ENCODE peak calls at places on chromosomes 16 and 17, in eight cellular contexts. F is activated CD4-positive, alpha-beta T cell treated with anti-CD3 and anti-CD28 coated beads, Interleukin-2, amount 50 U/mL, for 1 hour; Z is progenitor cell of endocrine pancreas; B is kidney; E is left colon; N is hypothalamus; V is fibroblast of mammary gland; I is activated T-cell treated with anti-CD3 and anti-CD28 coated beads for 24 hours. D is an unnamed sample.

GRCh38 chr16:88651276-88651988 is 579 bp upstream of the CYBA start:
- DNase-seq in F (peak; percentile 46), Z (no peak), B (peak; percentile 96), E (peak; percentile 70), N (no peak), V (no peak), I (peak; percentile 64), D (no peak)

GRCh38 chr16:17552351-17552750 is 81.6 kb upstream of the XYLT1 start:
- DNase-seq in F (no peak), Z (no peak), B (no peak), E (no peak), N (no peak), V (no peak), I (no peak), D (no peak)

GRCh38 chr17:33266611-33267010 is 26.5 kb downstream of the ASIC2 start:
- DNase-seq in F (no peak), Z (no peak), B (no peak), E (no peak), N (no peak), V (no peak), I (no peak), D (no peak)

GRCh38 chr16:86455116-86455515 is 55.2 kb upstream of the FOXF1 start:
- DNase-seq in F (no peak), Z (no peak), B (no peak), E (no peak), N (no peak), V (peak; percentile 98), I (no peak), D (no peak)

GRCh38 chr16:86117235-86117634 is 218.3 kb downstream of the IRF8 start:
- DNase-seq in F (no peak), Z (no peak), B (peak; percentile 29), E (no peak), N (no peak), V (no peak), I (no peak), D (no peak)

GRCh38 chr17:50169121-50169764 is 3.4 kb downstream of the SGCA start:
- DNase-seq in F (peak; percentile 49), Z (peak; percentile 56), B (peak; percentile 81), E (peak; percentile 47), N (no peak), V (peak; percentile 73), I (peak; percentile 49), D (no peak)

GRCh38 chr17:19411641-19412040 is 609 bp downstream of the RNF112 start:
- DNase-seq in F (no peak), Z (no peak), B (no peak), E (no peak), N (no peak), V (no peak), I (no peak), D (no peak)

GRCh38 chr16:27236635-27237228 is 31.8 kb downstream of the NSMCE1 start:
- DNase-seq in F (no peak), Z (no peak), B (no peak), E (no peak), N (no peak), V (no peak), I (no peak), D (no peak)

GRCh38 chr16:89331371-89332109 is 114.0 kb downstream of the ZNF778 start:
- DNase-seq in F (no peak), Z (no peak), B (no peak), E (no peak), N (no peak), V (no peak), I (no peak), D (no peak)

GRCh38 chr16:4924593-4925378 is 12.2 kb downstream of the PPL start:
- DNase-seq in F (no peak), Z (no peak), B (peak; percentile 84), E (no peak), N (no peak), V (no peak), I (no peak), D (no peak)

GRCh38 chr17:6303664-6304063 is 131.3 kb downstream of the AIPL1 start:
- DNase-seq in F (peak; percentile 2), Z (peak; percentile 52), B (no peak), E (peak; percentile 11), N (no peak), V (no peak), I (no peak), D (no peak)

GRCh38 chr17:74210191-74211140 is 2.9 kb upstream of the TTYH2 start:
- DNase-seq in F (peak; percentile 83), Z (peak; percentile 57), B (no peak), E (peak; percentile 71), N (peak; percentile 62), V (peak; percentile 73), I (peak; percentile 71), D (peak; percentile 80)

GRCh38 chr16:3007957-3008748 is 4.6 kb upstream of the CLDN9 start:
- DNase-seq in F (no peak), Z (no peak), B (no peak), E (peak; percentile 46), N (no peak), V (no peak), I (no peak), D (peak; percentile 13)

GRCh38 chr16:21100447-21100846 is 50.2 kb downstream of the DNAH3 start:
- DNase-seq in F (no peak), Z (no peak), B (no peak), E (no peak), N (no peak), V (peak; percentile 66), I (no peak), D (no peak)

GRCh38 chr17:58172369-58173071 is 5.7 kb downstream of the OR4D2 start:
- DNase-seq in F (peak; percentile 36), Z (no peak), B (no peak), E (no peak), N (no peak), V (peak; percentile 42), I (peak; percentile 32), D (no peak)

GRCh38 chr16:15518412-15519351 is 84.3 kb downstream of the BMERB1 start:
- DNase-seq in F (no peak), Z (no peak), B (peak; percentile 80), E (no peak), N (no peak), V (peak; percentile 63), I (no peak), D (no peak)

GRCh38 chr16:87235810-87236515 is 81.2 kb downstream of the C16orf95 start:
- DNase-seq in F (no peak), Z (no peak), B (no peak), E (no peak), N (no peak), V (no peak), I (no peak), D (no peak)

D was measured in substantia nigra.